ENCODE peak calls at places on chromosome 11, in five cellular contexts. F is choroid plexus epithelial cell, Z is psoas muscle, I is endothelial cell, G is NCI-H1092. C is an unnamed sample.

GRCh38 chr11:2304156-2305139 is 2.6 kb downstream of the TSPAN32 start:
- DNase-seq in G (no peak), Z (no peak), F (no peak), I (no peak), C (no peak)

GRCh38 chr11:78040691-78041379 is 17.8 kb upstream of the KCTD14 start:
- DNase-seq in I (no peak), F (no peak), Z (no peak), G (no peak), C (no peak)

GRCh38 chr11:70038034-70038834 is 39.9 kb upstream of the ANO1 start:
- DNase-seq in F (peak; percentile 2), Z (no peak), G (no peak), I (no peak), C (no peak)

GRCh38 chr11:1131033-1131911 is 26.5 kb upstream of the MUC5AC start:
- DNase-seq in G (peak; percentile 47), Z (no peak), F (no peak), I (peak; percentile 2), C (no peak)

GRCh38 chr11:27520226-27520625 is 13.7 kb upstream of the LIN7C start:
- DNase-seq in I (no peak), Z (no peak), F (no peak), G (no peak), C (no peak)

GRCh38 chr11:113045146-113045545 is 83.9 kb downstream of the NCAM1 start:
- DNase-seq in I (no peak), G (no peak), F (no peak), Z (no peak), C (no peak)

GRCh38 chr11:132523929-132524328 is 1008.4 kb downstream of the OPCML start:
- DNase-seq in F (no peak), G (no peak), I (no peak), Z (no peak), C (no peak)

GRCh38 chr11:36146437-36146836 is 142.8 kb downstream of the COMMD9 start:
- DNase-seq in G (no peak), Z (no peak), F (no peak), I (no peak), C (no peak)

GRCh38 chr11:118909619-118910308 is 16.0 kb downstream of the BCL9L start:
- DNase-seq in G (no peak), Z (no peak), I (no peak), F (no peak), C (no peak)

C was measured in IMR-90.